ENCODE peak calls at places on chromosome 5, in six cellular contexts. One of them, this sample, is unnamed.

GRCh38 chr5:91307023-91307422 is 76.1 kb downstream of the ARRDC3 start:
- DNase-seq in HepG2: no peak
- DNase-seq in stomach: no peak
- DNase-seq in breast epithelium: no peak
- DNase-seq in Panc1: no peak
- DNase-seq in sigmoid colon: peak
- DNase-seq in this sample: no peak

GRCh38 chr5:59503223-59503622 is 390.3 kb downstream of the PDE4D start:
- DNase-seq in HepG2: no peak
- DNase-seq in stomach: no peak
- DNase-seq in breast epithelium: no peak
- DNase-seq in Panc1: no peak
- DNase-seq in sigmoid colon: no peak
- DNase-seq in this sample: peak

GRCh38 chr5:40240111-40240510 is 439.6 kb upstream of the PTGER4 start:
- DNase-seq in HepG2: no peak
- DNase-seq in stomach: no peak
- DNase-seq in breast epithelium: no peak
- DNase-seq in Panc1: no peak
- DNase-seq in sigmoid colon: no peak
- DNase-seq in this sample: no peak

GRCh38 chr5:140145818-140146522 is 20.2 kb downstream of the IGIP start:
- DNase-seq in HepG2: peak
- DNase-seq in stomach: peak
- DNase-seq in breast epithelium: peak
- DNase-seq in Panc1: no peak
- DNase-seq in sigmoid colon: peak
- DNase-seq in this sample: peak

GRCh38 chr5:40736103-40736875 is 19.5 kb downstream of the TTC33 start:
- DNase-seq in HepG2: peak
- DNase-seq in stomach: no peak
- DNase-seq in breast epithelium: no peak
- DNase-seq in Panc1: peak
- DNase-seq in sigmoid colon: no peak
- DNase-seq in this sample: peak

GRCh38 chr5:17803976-17804375 is 169.7 kb downstream of the TAF11L14 start:
- DNase-seq in HepG2: no peak
- DNase-seq in stomach: no peak
- DNase-seq in breast epithelium: no peak
- DNase-seq in Panc1: no peak
- DNase-seq in sigmoid colon: no peak
- DNase-seq in this sample: no peak

GRCh38 chr5:7372399-7372798 is 23.5 kb upstream of the ADCY2 start:
- DNase-seq in HepG2: no peak
- DNase-seq in stomach: no peak
- DNase-seq in breast epithelium: no peak
- DNase-seq in Panc1: no peak
- DNase-seq in sigmoid colon: no peak
- DNase-seq in this sample: no peak

GRCh38 chr5:118981783-118982182 is 6.6 kb downstream of the DTWD2 start:
- DNase-seq in HepG2: no peak
- DNase-seq in stomach: no peak
- DNase-seq in breast epithelium: no peak
- DNase-seq in Panc1: no peak
- DNase-seq in sigmoid colon: no peak
- DNase-seq in this sample: no peak

GRCh38 chr5:53027913-53028312 is 38.8 kb downstream of the ITGA2 start:
- DNase-seq in HepG2: no peak
- DNase-seq in stomach: peak
- DNase-seq in breast epithelium: no peak
- DNase-seq in Panc1: no peak
- DNase-seq in sigmoid colon: no peak
- DNase-seq in this sample: no peak

GRCh38 chr5:134079748-134080581 is 34.5 kb upstream of the TCF7 start:
- DNase-seq in HepG2: no peak
- DNase-seq in stomach: no peak
- DNase-seq in breast epithelium: no peak
- DNase-seq in Panc1: no peak
- DNase-seq in sigmoid colon: peak
- DNase-seq in this sample: no peak

GRCh38 chr5:178516836-178517235 is 73.4 kb downstream of the COL23A1 start:
- DNase-seq in HepG2: no peak
- DNase-seq in stomach: no peak
- DNase-seq in breast epithelium: no peak
- DNase-seq in Panc1: no peak
- DNase-seq in sigmoid colon: peak
- DNase-seq in this sample: no peak

GRCh38 chr5:97838214-97838613 is 655.2 kb upstream of the RIOK2 start:
- DNase-seq in HepG2: no peak
- DNase-seq in stomach: no peak
- DNase-seq in breast epithelium: no peak
- DNase-seq in Panc1: peak
- DNase-seq in sigmoid colon: no peak
- DNase-seq in this sample: no peak

DNA sequence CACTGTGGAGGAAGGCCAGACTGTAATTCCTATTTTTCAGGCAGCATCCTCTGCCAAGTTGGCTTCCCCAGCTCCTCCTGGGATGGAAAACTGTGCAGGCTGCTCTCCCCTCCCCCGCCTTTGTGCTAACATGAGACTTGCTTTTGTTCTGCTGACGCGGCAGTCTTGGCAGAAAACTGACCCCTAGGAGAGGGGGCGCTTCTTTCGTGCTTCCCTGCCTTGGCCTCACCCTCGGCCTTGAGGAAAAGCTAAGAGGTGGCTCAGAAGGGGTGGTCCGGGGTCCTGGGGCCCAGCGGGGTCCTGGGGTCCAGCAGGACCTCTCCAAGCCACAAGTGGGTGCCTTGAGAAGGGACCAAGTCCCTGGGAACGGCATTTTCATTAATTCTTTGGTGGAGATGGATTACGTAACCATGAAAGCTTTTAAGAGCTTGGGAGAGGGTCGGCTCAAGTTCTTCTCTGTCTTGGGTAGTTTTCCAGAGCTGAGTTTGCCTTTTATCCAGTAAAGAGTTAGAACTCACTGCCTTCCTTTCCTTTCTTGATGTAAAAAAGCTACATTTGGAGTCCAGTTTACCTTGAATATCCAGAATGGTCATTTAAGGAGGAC is 51.0 kb downstream of the SH3PXD2B start:
- DNase-seq in HepG2: no peak
- DNase-seq in stomach: no peak
- DNase-seq in breast epithelium: no peak
- DNase-seq in Panc1: no peak
- DNase-seq in sigmoid colon: peak
- DNase-seq in this sample: peak
- TF ChIP-seq POLR2AphosphoS5 in HepG2: no peak
- TF ChIP-seq POLR2AphosphoS5 in stomach: peak
- TF ChIP-seq POLR2AphosphoS5 in breast epithelium: peak
- TF ChIP-seq POLR2AphosphoS5 in Panc1: no peak
- TF ChIP-seq POLR2AphosphoS5 in sigmoid colon: peak
- TF ChIP-seq POLR2AphosphoS5 in this sample: no peak

GRCh38 chr5:43312076-43312620 is 1.1 kb downstream of the HMGCS1 start:
- DNase-seq in HepG2: no peak
- DNase-seq in stomach: no peak
- DNase-seq in breast epithelium: no peak
- DNase-seq in Panc1: no peak
- DNase-seq in sigmoid colon: no peak
- DNase-seq in this sample: no peak
- TF ChIP-seq POLR2AphosphoS5 in HepG2: no peak
- TF ChIP-seq POLR2AphosphoS5 in stomach: no peak
- TF ChIP-seq POLR2AphosphoS5 in breast epithelium: no peak
- TF ChIP-seq POLR2AphosphoS5 in Panc1: no peak
- TF ChIP-seq POLR2AphosphoS5 in sigmoid colon: no peak
- TF ChIP-seq POLR2AphosphoS5 in this sample: no peak

GRCh38 chr5:2669259-2669658 is 82.2 kb downstream of the IRX2 start:
- DNase-seq in HepG2: no peak
- DNase-seq in stomach: no peak
- DNase-seq in breast epithelium: no peak
- DNase-seq in Panc1: no peak
- DNase-seq in sigmoid colon: no peak
- DNase-seq in this sample: no peak
- TF ChIP-seq POLR2AphosphoS5 in HepG2: no peak
- TF ChIP-seq POLR2AphosphoS5 in stomach: no peak
- TF ChIP-seq POLR2AphosphoS5 in breast epithelium: no peak
- TF ChIP-seq POLR2AphosphoS5 in Panc1: no peak
- TF ChIP-seq POLR2AphosphoS5 in sigmoid colon: no peak
- TF ChIP-seq POLR2AphosphoS5 in this sample: no peak

DNA sequence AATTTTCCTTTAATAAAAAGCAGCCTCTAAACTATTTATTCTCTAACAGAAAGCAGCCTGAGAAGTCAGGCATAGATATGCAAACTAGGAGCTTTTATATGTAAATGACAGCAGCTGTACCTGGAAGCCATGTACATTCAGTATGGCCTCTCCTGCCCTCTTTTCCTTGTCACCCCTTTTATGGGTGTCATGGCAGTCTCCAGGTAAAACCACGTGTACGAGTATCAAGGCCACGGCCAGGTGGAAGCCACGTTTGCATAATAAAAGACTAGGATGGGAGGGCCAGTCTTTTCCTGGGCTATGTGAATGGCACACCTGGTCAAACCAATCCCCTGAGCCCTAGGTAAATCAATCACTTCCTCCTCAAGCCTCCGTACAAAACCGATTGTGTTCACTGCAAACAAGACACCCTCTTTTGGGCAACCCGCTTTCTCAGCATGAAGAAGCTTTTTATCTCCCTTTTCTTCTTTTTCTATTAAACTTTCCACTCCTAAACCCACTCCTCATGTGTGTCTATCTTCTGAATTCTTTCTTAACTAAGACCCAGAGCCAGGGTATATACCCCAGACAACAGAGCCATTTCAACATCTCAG is 419.5 kb upstream of the CTNND2 start:
- DNase-seq in HepG2: no peak
- DNase-seq in stomach: no peak
- DNase-seq in breast epithelium: no peak
- DNase-seq in Panc1: no peak
- DNase-seq in sigmoid colon: no peak
- DNase-seq in this sample: peak
- TF ChIP-seq POLR2AphosphoS5 in HepG2: no peak
- TF ChIP-seq POLR2AphosphoS5 in stomach: no peak
- TF ChIP-seq POLR2AphosphoS5 in breast epithelium: no peak
- TF ChIP-seq POLR2AphosphoS5 in Panc1: no peak
- TF ChIP-seq POLR2AphosphoS5 in sigmoid colon: no peak
- TF ChIP-seq POLR2AphosphoS5 in this sample: peak